ENCODE peak calls at places on chromosomes 1 and 21, in four cellular contexts. O is MM.1S, N is OCI-LY7, D is GM23248. R is an unnamed sample.
A peak's percentile ranks its signal among the peaks of the same experiment; 100 is the strongest.

GRCh38 chr1:226121587-226122400 is 59.3 kb downstream of the H3-3A start:
- DNase-seq in O (peak; percentile 94), N (peak; percentile 92), D (peak; percentile 70), R (peak; percentile 87)

GRCh38 chr1:206706298-206706791 is 21.6 kb downstream of the MAPKAPK2 start:
- DNase-seq in N (no peak), O (no peak), D (peak; percentile 99), R (peak; percentile 40)

GRCh38 chr1:1281533-1282321 is 1.5 kb downstream of the SCNN1D start:
- DNase-seq in N (no peak), O (no peak), D (peak; percentile 90), R (no peak)

GRCh38 chr1:209443361-209443931 is 140.1 kb upstream of the CAMK1G start:
- DNase-seq in D (no peak), O (no peak), N (no peak), R (no peak)

GRCh38 chr1:228450200-228450599 is 33.5 kb upstream of the TRIM17 start:
- DNase-seq in D (no peak), N (no peak), O (no peak), R (no peak)

GRCh38 chr1:62076286-62076685 is 118.4 kb upstream of the L1TD1 start:
- DNase-seq in N (no peak), D (peak; percentile 50), O (no peak), R (peak; percentile 14)

GRCh38 chr1:39508857-39509305 is 17.4 kb downstream of the BMP8A start:
- DNase-seq in O (peak; percentile 80), N (peak; percentile 43), D (no peak), R (no peak)

GRCh38 chr1:212218911-212219310 is 66.3 kb upstream of the PPP2R5A start:
- DNase-seq in N (peak; percentile 36), O (peak; percentile 60), D (peak; percentile 87), R (no peak)

GRCh38 chr1:168227620-168228019 is 1.8 kb downstream of the SFT2D2 start:
- DNase-seq in O (peak; percentile 4), D (peak; percentile 73), N (no peak), R (no peak)

GRCh38 chr1:31261916-31262315 is 22.2 kb upstream of the NKAIN1 start:
- DNase-seq in D (no peak), O (no peak), N (no peak), R (no peak)

GRCh38 chr1:168085401-168085872 is 51.3 kb downstream of the GPR161 start:
- DNase-seq in N (no peak), O (no peak), D (no peak), R (no peak)

GRCh38 chr1:161402446-161402845 is 34.8 kb upstream of the CFAP126 start:
- DNase-seq in O (no peak), D (peak; percentile 25), N (no peak), R (no peak)

GRCh38 chr1:6519935-6520621 is 28.6 kb upstream of the PLEKHG5 start:
- DNase-seq in D (peak; percentile 91), O (no peak), N (no peak), R (peak; percentile 78)

GRCh38 chr1:108316545-108316944 is 72.7 kb upstream of the NBPF4 start:
- DNase-seq in N (no peak), D (peak; percentile 44), O (no peak), R (no peak)

GRCh38 chr1:160070243-160071163 is 543 bp upstream of the KCNJ10 start:
- DNase-seq in D (peak; percentile 84), N (peak; percentile 84), O (peak; percentile 65), R (peak; percentile 75)

GRCh38 chr1:201791775-201792166 is 37.2 kb upstream of the IPO9 start:
- DNase-seq in D (peak; percentile 81), O (no peak), N (no peak), R (peak; percentile 14)

GRCh38 chr1:114688526-114688925 is 6.8 kb downstream of the AMPD1 start:
- DNase-seq in N (no peak), D (no peak), O (no peak), R (no peak)

GRCh38 chr1:114691061-114691460 is 4.3 kb downstream of the AMPD1 start:
- DNase-seq in N (no peak), O (no peak), D (no peak), R (no peak)

GRCh38 chr1:114685851-114686250 is 9.5 kb downstream of the AMPD1 start:
- DNase-seq in O (no peak), D (no peak), N (no peak), R (no peak)
- TF ChIP-seq EZH2phosphoT487 in O (no peak), D (no peak), N (no peak), R (no peak)

DNA sequence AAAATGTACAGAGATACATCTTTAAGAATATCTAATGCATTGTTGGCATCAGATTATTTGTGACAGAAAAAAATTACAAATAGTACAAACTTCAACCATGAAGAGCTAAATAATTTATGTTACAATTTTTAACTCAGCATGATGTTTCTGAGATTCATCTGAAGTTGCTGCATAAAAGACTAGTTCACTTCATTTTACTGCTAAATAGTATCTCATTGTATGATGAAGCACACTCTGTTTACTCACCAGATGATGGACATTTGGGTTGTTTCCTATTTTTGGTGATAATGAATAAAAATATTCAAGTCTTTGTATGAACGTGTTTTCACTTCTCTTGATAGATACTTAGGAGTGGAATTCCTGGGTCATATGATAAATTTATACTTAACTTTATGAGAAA is 20.6 kb downstream of the EGLN1 start:
- DNase-seq in N (no peak), O (no peak), D (no peak), R (no peak)
- TF ChIP-seq EZH2phosphoT487 in N (no peak), O (no peak), D (no peak), R (no peak)

GRCh38 chr1:156198831-156199349 is 5.0 kb downstream of the SLC25A44 start:
- DNase-seq in N (no peak), O (no peak), D (no peak), R (peak; percentile 18)
- TF ChIP-seq EZH2phosphoT487 in N (no peak), O (no peak), D (no peak), R (no peak)

DNA sequence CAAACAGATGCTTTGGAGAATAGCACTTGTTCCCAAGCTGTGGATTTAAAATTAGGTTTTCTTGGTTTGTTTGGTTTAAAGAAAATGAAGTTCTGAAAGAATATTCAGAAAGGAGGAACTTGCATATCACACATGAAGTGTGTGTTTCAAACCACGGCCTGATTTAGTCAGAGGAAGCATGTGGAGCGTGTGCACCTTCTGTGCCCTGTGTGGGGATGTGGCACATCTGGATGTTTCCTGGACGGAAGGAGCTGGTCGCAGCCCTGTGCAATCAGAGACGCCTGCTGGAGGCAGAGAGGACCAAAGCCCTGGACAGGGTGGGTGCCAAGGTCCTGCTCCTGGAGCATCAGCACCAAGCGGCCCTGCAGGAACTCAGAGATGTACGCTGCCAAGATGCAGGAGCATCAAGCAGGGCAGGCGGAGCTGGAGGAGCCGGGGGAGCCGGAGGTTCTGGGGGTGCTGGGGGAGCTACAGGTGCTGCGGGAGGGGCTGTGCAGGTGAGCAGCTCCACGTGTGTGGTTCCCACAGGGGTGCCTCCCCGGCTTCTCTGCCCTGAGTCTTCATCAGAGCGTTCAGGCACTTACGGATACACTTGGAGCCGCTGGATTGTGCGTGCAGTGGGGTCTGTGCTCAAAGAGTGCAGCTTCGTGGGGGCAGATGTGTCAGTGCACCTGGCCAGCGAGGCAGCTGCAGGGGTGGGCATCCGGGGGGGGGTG is 45.7 kb downstream of the PCNT start:
- DNase-seq in O (peak; percentile 5), D (no peak), N (no peak), R (no peak)
- TF ChIP-seq EZH2phosphoT487 in O (no peak), D (no peak), N (no peak), R (no peak)

GRCh38 chr1:241323510-241323909 is 33.5 kb downstream of the RGS7 start:
- DNase-seq in D (peak; percentile 56), O (peak; percentile 51), N (peak; percentile 7), R (peak; percentile 70)
- TF ChIP-seq EZH2phosphoT487 in D (no peak), O (no peak), N (no peak), R (no peak)

GRCh38 chr21:37220981-37221664 is 46.0 kb downstream of the VPS26C start:
- DNase-seq in N (peak; percentile 97), D (peak; percentile 98), O (peak; percentile 95), R (peak; percentile 83)

GRCh38 chr21:37214952-37215351 is 52.2 kb downstream of the VPS26C start:
- DNase-seq in D (no peak), N (no peak), O (no peak), R (no peak)

GRCh38 chr21:37223804-37224345 is 43.3 kb downstream of the VPS26C start:
- DNase-seq in O (no peak), D (no peak), N (no peak), R (no peak)

GRCh38 chr21:37220433-37220980 is 46.6 kb downstream of the VPS26C start:
- DNase-seq in N (no peak), O (peak; percentile 12), D (peak; percentile 69), R (no peak)

DNA sequence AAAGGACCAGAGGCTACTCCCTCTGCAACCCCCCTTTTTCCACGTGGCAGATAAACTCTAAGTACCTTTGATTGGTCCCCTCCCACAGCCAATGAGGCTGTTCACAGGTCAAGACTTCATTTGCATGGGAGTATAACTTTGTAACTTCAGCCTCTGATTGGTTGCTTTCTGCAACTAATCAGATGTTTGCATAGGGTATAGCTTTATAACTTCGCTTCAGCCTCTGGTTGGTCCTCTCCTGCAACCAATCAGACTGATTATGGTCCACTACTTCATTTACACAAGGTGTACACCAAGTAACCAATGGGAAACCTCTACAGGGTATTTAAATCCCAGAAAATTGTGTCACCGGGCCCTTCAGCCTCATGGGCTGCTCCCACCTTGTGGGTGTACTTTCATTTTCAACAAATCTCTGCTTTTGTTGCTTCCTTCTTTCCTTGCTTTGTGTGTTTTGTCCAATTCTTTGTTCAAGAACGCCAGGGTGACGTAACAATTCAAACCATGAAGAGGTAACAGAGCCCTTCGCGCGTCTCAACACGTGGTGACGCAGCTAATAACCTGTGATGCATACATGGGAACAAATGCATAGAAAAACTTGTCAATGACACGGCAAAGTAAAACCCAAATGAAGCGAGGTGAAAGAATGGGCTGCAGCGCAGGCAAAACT is 47.2 kb downstream of the VPS26C start:
- DNase-seq in N (no peak), D (no peak), O (no peak), R (no peak)
- TF ChIP-seq EZH2phosphoT487 in N (no peak), D (no peak), O (no peak), R (no peak)

GRCh38 chr1:115815694-115816093 is 25.2 kb downstream of the NHLH2 start:
- DNase-seq in D (no peak), O (no peak), N (no peak), R (no peak)
- TF ChIP-seq EZH2phosphoT487 in D (no peak), O (no peak), N (no peak), R (no peak)

DNA sequence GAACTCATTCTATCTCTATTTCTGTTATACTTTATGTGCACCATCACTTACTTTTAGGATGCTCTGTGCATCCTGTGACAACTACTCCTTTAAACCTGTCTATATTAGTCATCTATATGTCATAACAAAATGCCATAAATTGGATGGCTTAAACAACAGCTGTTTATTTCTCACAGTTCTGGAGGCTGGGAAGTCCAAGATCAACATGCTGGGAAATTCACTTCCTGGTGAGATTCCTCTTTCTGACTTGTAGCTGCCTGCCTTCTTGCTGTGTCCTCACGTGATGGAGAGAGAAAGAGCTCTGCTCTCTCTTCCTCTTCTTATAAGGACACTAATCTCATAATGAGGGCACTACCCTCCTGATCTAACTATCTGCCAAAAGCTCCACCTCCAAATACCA is 62.3 kb upstream of the RCOR3 start:
- DNase-seq in O (no peak), D (no peak), N (no peak), R (no peak)
- TF ChIP-seq EZH2phosphoT487 in O (no peak), D (no peak), N (no peak), R (no peak)

DNA sequence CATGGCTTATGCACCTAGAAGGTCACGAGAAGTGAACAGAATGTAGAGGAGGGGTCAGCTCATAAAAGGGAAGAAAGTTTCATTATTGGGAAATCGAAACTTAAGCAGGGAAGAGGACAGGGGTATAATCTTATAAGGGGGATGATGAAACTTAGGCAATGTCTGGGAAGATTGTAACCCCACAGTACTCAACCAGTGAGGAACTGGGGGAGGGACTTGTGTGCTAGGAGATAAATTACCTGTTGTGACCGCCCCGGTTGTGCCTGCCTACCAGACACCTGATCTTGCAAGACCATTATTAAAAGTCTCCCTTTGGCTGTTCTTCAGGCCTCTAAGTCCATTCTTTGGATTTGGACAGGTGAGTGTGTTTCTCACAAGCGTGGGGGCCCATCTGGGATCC is 37.6 kb upstream of the VN1R5 start:
- DNase-seq in O (no peak), D (no peak), N (no peak), R (no peak)
- TF ChIP-seq EZH2phosphoT487 in O (no peak), D (no peak), N (no peak), R (no peak)